ENCODE peak calls at places on chromosomes 11 and 22, in four cellular contexts. P is endothelial cell of umbilical vein, Q is SK-N-SH, F is cardiac muscle cell. W is an unnamed sample.

GRCh38 chr11:123303924-123304323 is 108.9 kb upstream of the CLMP start:
- DNase-seq in P (no peak), Q (no peak), F (no peak), W (no peak)

GRCh38 chr11:119314748-119315138 is 2.2 kb downstream of the MCAM start:
- DNase-seq in P (no peak), Q (peak; percentile 20), F (no peak), W (no peak)

GRCh38 chr11:27107548-27107947 is 66.9 kb downstream of the BBOX1 start:
- DNase-seq in P (no peak), Q (no peak), F (no peak), W (no peak)

GRCh38 chr22:19149047-19149883 is 827 bp downstream of the GSC2 start:
- DNase-seq in P (no peak), Q (peak; percentile 56), F (peak; percentile 8), W (no peak)

GRCh38 chr11:76074178-76075112 is 131.9 kb downstream of the WNT11 start:
- DNase-seq in P (peak; percentile 75), Q (no peak), F (no peak), W (peak; percentile 21)

GRCh38 chr22:47165338-47165931 is 403.0 kb downstream of the TBC1D22A start:
- DNase-seq in P (no peak), Q (no peak), F (no peak), W (no peak)

GRCh38 chr11:100963375-100963774 is 166.2 kb downstream of the PGR start:
- DNase-seq in P (peak; percentile 73), Q (no peak), F (no peak), W (no peak)

GRCh38 chr11:7513210-7514098 is at the start of gene PPFIBP2:
- DNase-seq in P (peak; percentile 63), Q (peak; percentile 96), F (peak; percentile 89), W (peak; percentile 25)

GRCh38 chr11:11422291-11423128 is 69.5 kb upstream of the CSNK2A3 start:
- DNase-seq in P (no peak), Q (no peak), F (no peak), W (no peak)

GRCh38 chr11:77027275-77027674 is 6.9 kb upstream of the B3GNT6 start:
- DNase-seq in P (no peak), Q (no peak), F (no peak), W (no peak)

GRCh38 chr22:20159088-20159487 is 8.2 kb upstream of the CCDC188 start:
- DNase-seq in P (no peak), Q (no peak), F (peak; percentile 42), W (no peak)

GRCh38 chr11:37109205-37109585 is 511.2 kb upstream of the RAG2 start:
- DNase-seq in P (no peak), Q (no peak), F (no peak), W (no peak)

DNA sequence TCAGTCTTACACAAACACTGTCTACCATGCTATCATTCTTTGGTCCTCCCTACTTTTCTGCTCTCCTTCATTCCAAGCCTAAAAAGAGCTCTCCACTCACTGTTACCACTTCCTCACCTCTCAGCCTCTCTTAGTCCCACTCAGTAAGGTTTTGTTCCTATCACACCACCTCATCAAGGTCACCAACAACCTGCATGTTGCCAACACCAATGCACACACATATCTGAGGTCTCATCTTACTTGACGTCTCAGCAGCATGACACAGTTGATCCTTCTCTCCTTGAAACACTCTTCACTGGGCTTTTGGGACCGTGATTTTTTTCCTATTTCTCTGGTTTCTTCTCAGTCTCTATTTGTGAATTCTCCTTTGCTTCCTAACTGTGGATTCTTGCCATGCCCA is 8.1 kb downstream of the PISD start:
- DNase-seq in P (no peak), Q (no peak), F (no peak), W (no peak)
- H3K27ac ChIP-seq in P (no peak overlapping the region), Q (no peak overlapping the region), F (no peak overlapping the region), W (no peak overlapping the region)

DNA sequence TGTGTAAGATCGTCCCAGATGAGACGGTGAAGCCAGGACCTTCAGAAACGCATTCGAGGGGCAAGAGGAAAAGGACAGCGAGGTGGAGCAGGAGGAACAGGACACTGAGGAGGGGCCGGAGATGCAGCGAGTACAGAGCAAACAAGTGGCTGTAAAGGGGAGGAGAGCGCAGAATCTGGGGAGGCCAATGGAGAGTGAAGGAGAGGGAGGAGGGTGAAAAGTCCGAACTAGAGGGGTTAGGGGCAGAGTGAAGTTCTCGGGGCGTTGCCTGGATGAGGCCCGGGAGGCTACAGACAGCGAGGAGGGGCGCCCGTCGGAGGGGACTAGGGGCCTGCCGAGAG is 8.8 kb upstream of the PPIL2 start:
- DNase-seq in P (no peak), Q (no peak), F (no peak), W (no peak)
- H3K4me3 ChIP-seq in P (no peak overlapping the region), Q (peak overlapping the region; percentile 58), F (peak overlapping the region; percentile 35), W (peak overlapping the region; percentile 54)

GRCh38 chr11:59520741-59521140 is 9.4 kb downstream of the OR4D9 start:
- DNase-seq in P (no peak), Q (no peak), F (no peak), W (no peak)
- TF ChIP-seq CTCF in P (no peak), Q (no peak), F (no peak), W (no peak)

GRCh38 chr22:29782061-29782845 is 15.1 kb downstream of the UQCR10 start:
- DNase-seq in P (no peak), Q (no peak), F (no peak), W (no peak)
- H3K27ac ChIP-seq in P (no peak overlapping the region), Q (no peak overlapping the region), F (no peak overlapping the region), W (peak overlapping the region; percentile 78)

DNA sequence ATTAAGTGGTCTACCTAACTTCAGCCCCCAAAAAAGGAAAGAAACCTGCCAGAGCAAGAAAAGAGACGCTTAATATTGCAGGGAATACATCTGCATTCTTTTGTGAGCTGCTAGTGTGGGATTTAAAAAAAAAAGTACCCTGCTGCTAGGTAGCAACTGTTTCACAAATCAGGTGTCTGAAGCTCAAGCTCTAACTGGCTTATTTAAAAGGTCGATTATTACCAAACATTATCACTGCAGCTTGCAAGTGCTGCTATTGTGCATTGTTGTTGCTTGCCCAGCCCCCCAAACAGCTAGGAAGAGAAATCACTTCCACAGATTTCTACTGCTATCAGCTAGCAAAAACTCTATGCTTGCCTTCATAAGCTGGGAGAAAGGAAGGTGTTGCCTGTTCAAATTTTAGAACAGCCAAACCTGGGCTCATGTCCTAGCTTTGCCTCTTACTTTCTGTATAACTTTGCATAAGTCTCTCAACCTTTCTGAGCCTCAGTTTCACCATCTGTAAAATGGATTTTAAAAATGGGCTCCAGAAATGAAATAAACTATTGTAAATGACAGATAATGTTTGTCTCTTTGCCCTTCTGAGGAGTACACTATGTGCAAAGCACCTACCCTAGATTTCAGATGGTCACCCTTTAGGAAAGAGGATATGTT is 68.9 kb downstream of the FAM168A start:
- DNase-seq in P (peak; percentile 5), Q (no peak), F (no peak), W (no peak)
- H3K4me3 ChIP-seq in P (no peak overlapping the region), Q (no peak overlapping the region), F (no peak overlapping the region), W (no peak overlapping the region)